ENCODE peak calls at places on chromosomes 16 and 17, in five cellular contexts. W is frontal cortex; M is activated T-cell treated with anti-CD3 and anti-CD28 coated beads, Interleukin-2, amount 50 U/mL, for 1 hour; S is A172; O is EL. F is an unnamed sample.

GRCh38 chr17:9809409-9809808 is 12.5 kb downstream of the GSG1L2 start:
- DNase-seq in M (no peak), W (no peak), S (no peak), O (no peak), F (no peak)

GRCh38 chr17:67671492-67671891 is 46.2 kb upstream of the NOL11 start:
- DNase-seq in W (no peak), O (no peak), M (no peak), S (no peak), F (no peak)

GRCh38 chr16:17273142-17273561 is 197.6 kb downstream of the XYLT1 start:
- DNase-seq in M (no peak), S (peak; percentile 14), W (no peak), O (peak; percentile 87), F (no peak)

GRCh38 chr17:1078831-1079561 is 82.1 kb downstream of the TIMM22 start:
- DNase-seq in S (no peak), O (no peak), M (no peak), W (no peak), F (no peak)

GRCh38 chr17:79919164-79919585 is 79.9 kb upstream of the CBX4 start:
- DNase-seq in O (no peak), M (no peak), W (peak; percentile 87), S (peak; percentile 88), F (peak; percentile 96)

GRCh38 chr17:39164675-39165143 is 1.3 kb downstream of the ARL5C start:
- DNase-seq in W (peak; percentile 84), O (peak; percentile 95), S (peak; percentile 64), M (peak; percentile 72), F (peak; percentile 69)

GRCh38 chr17:80718428-80718827 is 173.8 kb downstream of the RPTOR start:
- DNase-seq in S (no peak), O (no peak), W (no peak), M (no peak), F (peak; percentile 71)

GRCh38 chr17:79619636-79620206 is 8.9 kb upstream of the RBFOX3 start:
- DNase-seq in S (no peak), O (no peak), M (peak; percentile 4), W (no peak), F (no peak)

GRCh38 chr17:61179316-61179715 is 220.3 kb upstream of the TBX2 start:
- DNase-seq in O (no peak), S (no peak), M (no peak), W (no peak), F (peak; percentile 50)

GRCh38 chr16:47492036-47492427 is 30.9 kb downstream of the PHKB start:
- DNase-seq in S (no peak), M (no peak), O (no peak), W (no peak), F (no peak)

GRCh38 chr17:71516149-71516548 is 604.7 kb upstream of the SOX9 start:
- DNase-seq in M (no peak), O (no peak), S (no peak), W (no peak), F (no peak)

GRCh38 chr16:81220369-81220768 is 18.1 kb upstream of the BCO1 start:
- DNase-seq in S (no peak), M (no peak), O (no peak), W (no peak), F (no peak)

GRCh38 chr17:76562734-76563148 is 22.9 kb downstream of the PRCD start:
- DNase-seq in O (peak; percentile 97), S (peak; percentile 96), M (no peak), W (no peak), F (no peak)

GRCh38 chr17:45739786-45740185 is 44.3 kb upstream of the CRHR1 start:
- DNase-seq in O (no peak), W (no peak), S (no peak), M (no peak), F (no peak)

F was measured in globus pallidus.